ENCODE peak calls at places on chromosomes 5 and 9, in six cellular contexts. One of them, this sample, is unnamed.

GRCh38 chr9:104772707-104773106 is 8.8 kb downstream of the NIPSNAP3B start:
- ATAC-seq in HepG2: no peak
- ATAC-seq in A549: no peak
- ATAC-seq in GM12878: peak
- ATAC-seq in upper lobe of left lung: no peak
- ATAC-seq in K562: no peak
- ATAC-seq in this sample: no peak

GRCh38 chr5:89313804-89314588 is 431.0 kb upstream of the MEF2C start:
- ATAC-seq in K562: peak
- ATAC-seq in A549: no peak
- ATAC-seq in HepG2: no peak
- ATAC-seq in GM12878: peak
- ATAC-seq in upper lobe of left lung: peak
- ATAC-seq in this sample: no peak

GRCh38 chr5:141597394-141597793 is 21.4 kb downstream of the DIAPH1 start:
- ATAC-seq in GM12878: peak
- ATAC-seq in K562: peak
- ATAC-seq in HepG2: no peak
- ATAC-seq in A549: no peak
- ATAC-seq in upper lobe of left lung: peak
- ATAC-seq in this sample: no peak

GRCh38 chr5:65171645-65172044 is 310.1 kb downstream of the ADAMTS6 start:
- ATAC-seq in upper lobe of left lung: no peak
- ATAC-seq in HepG2: no peak
- ATAC-seq in K562: no peak
- ATAC-seq in GM12878: no peak
- ATAC-seq in A549: no peak
- ATAC-seq in this sample: no peak

GRCh38 chr5:124309241-124309977 is 437.0 kb downstream of the ZNF608 start:
- ATAC-seq in HepG2: no peak
- ATAC-seq in A549: no peak
- ATAC-seq in GM12878: no peak
- ATAC-seq in K562: no peak
- ATAC-seq in upper lobe of left lung: no peak
- ATAC-seq in this sample: no peak

GRCh38 chr9:109035684-109036423 is 22.6 kb upstream of the CTNNAL1 start:
- ATAC-seq in HepG2: peak
- ATAC-seq in upper lobe of left lung: peak
- ATAC-seq in GM12878: no peak
- ATAC-seq in K562: no peak
- ATAC-seq in A549: peak
- ATAC-seq in this sample: peak

GRCh38 chr5:92749943-92750342 is 831.1 kb downstream of the NR2F1-AS1 start:
- ATAC-seq in upper lobe of left lung: no peak
- ATAC-seq in A549: no peak
- ATAC-seq in GM12878: no peak
- ATAC-seq in HepG2: no peak
- ATAC-seq in K562: no peak
- ATAC-seq in this sample: no peak

GRCh38 chr5:10227396-10227795 is 22.3 kb downstream of the ATPSCKMT start:
- ATAC-seq in A549: no peak
- ATAC-seq in K562: no peak
- ATAC-seq in GM12878: no peak
- ATAC-seq in HepG2: no peak
- ATAC-seq in upper lobe of left lung: no peak
- ATAC-seq in this sample: no peak

GRCh38 chr5:53930457-53930856 is 370.0 kb downstream of the NDUFS4 start:
- ATAC-seq in K562: no peak
- ATAC-seq in A549: no peak
- ATAC-seq in upper lobe of left lung: no peak
- ATAC-seq in GM12878: no peak
- ATAC-seq in HepG2: no peak
- ATAC-seq in this sample: no peak

GRCh38 chr5:7849531-7850240 is 1.2 kb downstream of the CFAP90 start:
- ATAC-seq in upper lobe of left lung: peak
- ATAC-seq in HepG2: peak
- ATAC-seq in A549: peak
- ATAC-seq in GM12878: no peak
- ATAC-seq in K562: no peak
- ATAC-seq in this sample: no peak

GRCh38 chr5:158117467-158118165 is 258.7 kb upstream of the CLINT1 start:
- ATAC-seq in upper lobe of left lung: peak
- ATAC-seq in HepG2: no peak
- ATAC-seq in GM12878: no peak
- ATAC-seq in A549: no peak
- ATAC-seq in K562: no peak
- ATAC-seq in this sample: peak

GRCh38 chr9:131264231-131264630 is 12.1 kb downstream of the FAM78A start:
- ATAC-seq in HepG2: no peak
- ATAC-seq in upper lobe of left lung: no peak
- ATAC-seq in K562: peak
- ATAC-seq in A549: peak
- ATAC-seq in GM12878: no peak
- ATAC-seq in this sample: no peak

GRCh38 chr5:181149355-181149754 is 2.0 kb downstream of the OR2V2 start:
- ATAC-seq in GM12878: no peak
- ATAC-seq in upper lobe of left lung: no peak
- ATAC-seq in K562: no peak
- ATAC-seq in HepG2: no peak
- ATAC-seq in A549: no peak
- ATAC-seq in this sample: no peak

GRCh38 chr5:173878224-173878967 is 9.8 kb upstream of the CPEB4 start:
- ATAC-seq in HepG2: no peak
- ATAC-seq in GM12878: no peak
- ATAC-seq in upper lobe of left lung: no peak
- ATAC-seq in A549: no peak
- ATAC-seq in K562: peak
- ATAC-seq in this sample: no peak

GRCh38 chr9:8890695-8891094 is 1091.1 kb upstream of the DMAC1 start:
- ATAC-seq in HepG2: no peak
- ATAC-seq in upper lobe of left lung: no peak
- ATAC-seq in K562: no peak
- ATAC-seq in A549: no peak
- ATAC-seq in GM12878: no peak
- ATAC-seq in this sample: no peak

GRCh38 chr9:114968710-114969109 is 38.3 kb upstream of the TNFSF8 start:
- ATAC-seq in upper lobe of left lung: no peak
- ATAC-seq in HepG2: no peak
- ATAC-seq in GM12878: peak
- ATAC-seq in A549: no peak
- ATAC-seq in K562: no peak
- ATAC-seq in this sample: no peak

GRCh38 chr5:65811004-65811403 is 89.0 kb downstream of the NLN start:
- ATAC-seq in upper lobe of left lung: no peak
- ATAC-seq in HepG2: no peak
- ATAC-seq in A549: peak
- ATAC-seq in GM12878: no peak
- ATAC-seq in K562: no peak
- ATAC-seq in this sample: no peak

GRCh38 chr9:133585481-133586367 is 23.5 kb downstream of the FAM163B start:
- ATAC-seq in A549: no peak
- ATAC-seq in HepG2: no peak
- ATAC-seq in K562: no peak
- ATAC-seq in GM12878: no peak
- ATAC-seq in upper lobe of left lung: no peak
- ATAC-seq in this sample: no peak

GRCh38 chr5:31133488-31133887 is 60.0 kb upstream of the CDH6 start:
- ATAC-seq in upper lobe of left lung: no peak
- ATAC-seq in GM12878: no peak
- ATAC-seq in K562: no peak
- ATAC-seq in A549: no peak
- ATAC-seq in HepG2: no peak
- ATAC-seq in this sample: no peak

GRCh38 chr5:113427871-113428574 is 6.8 kb downstream of the TSSK1B start:
- ATAC-seq in A549: no peak
- ATAC-seq in HepG2: no peak
- ATAC-seq in K562: no peak
- ATAC-seq in upper lobe of left lung: no peak
- ATAC-seq in GM12878: no peak
- ATAC-seq in this sample: no peak

GRCh38 chr5:71830626-71831539 is 111.8 kb downstream of the CARTPT start:
- ATAC-seq in A549: peak
- ATAC-seq in HepG2: no peak
- ATAC-seq in upper lobe of left lung: no peak
- ATAC-seq in K562: no peak
- ATAC-seq in GM12878: no peak
- ATAC-seq in this sample: peak

GRCh38 chr5:92332039-92332438 is 948.9 kb upstream of the ARRDC3 start:
- ATAC-seq in K562: no peak
- ATAC-seq in GM12878: peak
- ATAC-seq in HepG2: no peak
- ATAC-seq in A549: no peak
- ATAC-seq in upper lobe of left lung: no peak
- ATAC-seq in this sample: no peak

GRCh38 chr5:147818290-147818689 is 13.2 kb downstream of the SPINK1 start:
- ATAC-seq in A549: peak
- ATAC-seq in GM12878: no peak
- ATAC-seq in HepG2: no peak
- ATAC-seq in K562: no peak
- ATAC-seq in upper lobe of left lung: peak
- ATAC-seq in this sample: no peak

GRCh38 chr5:14148890-14149671 is 5.9 kb downstream of the TRIO start:
- ATAC-seq in upper lobe of left lung: no peak
- ATAC-seq in GM12878: peak
- ATAC-seq in K562: no peak
- ATAC-seq in HepG2: peak
- ATAC-seq in A549: no peak
- ATAC-seq in this sample: no peak

GRCh38 chr5:14148483-14148882 is 5.3 kb downstream of the TRIO start:
- ATAC-seq in GM12878: no peak
- ATAC-seq in A549: no peak
- ATAC-seq in K562: no peak
- ATAC-seq in upper lobe of left lung: no peak
- ATAC-seq in HepG2: no peak
- ATAC-seq in this sample: no peak

GRCh38 chr5:14145356-14146334 is 2.5 kb downstream of the TRIO start:
- ATAC-seq in upper lobe of left lung: no peak
- ATAC-seq in K562: no peak
- ATAC-seq in HepG2: no peak
- ATAC-seq in A549: no peak
- ATAC-seq in GM12878: no peak
- ATAC-seq in this sample: no peak

GRCh38 chr5:14146725-14147124 is 3.6 kb downstream of the TRIO start:
- ATAC-seq in HepG2: no peak
- ATAC-seq in K562: no peak
- ATAC-seq in GM12878: no peak
- ATAC-seq in upper lobe of left lung: no peak
- ATAC-seq in A549: no peak
- ATAC-seq in this sample: no peak

GRCh38 chr5:14147210-14147609 is 4.1 kb downstream of the TRIO start:
- ATAC-seq in K562: no peak
- ATAC-seq in HepG2: no peak
- ATAC-seq in GM12878: no peak
- ATAC-seq in upper lobe of left lung: no peak
- ATAC-seq in A549: no peak
- ATAC-seq in this sample: no peak
- TF ChIP-seq EP300 in K562: no peak
- TF ChIP-seq EP300 in HepG2: no peak
- TF ChIP-seq EP300 in GM12878: no peak
- TF ChIP-seq EP300 in upper lobe of left lung: no peak
- TF ChIP-seq EP300 in A549: no peak
- TF ChIP-seq EP300 in this sample: no peak

DNA sequence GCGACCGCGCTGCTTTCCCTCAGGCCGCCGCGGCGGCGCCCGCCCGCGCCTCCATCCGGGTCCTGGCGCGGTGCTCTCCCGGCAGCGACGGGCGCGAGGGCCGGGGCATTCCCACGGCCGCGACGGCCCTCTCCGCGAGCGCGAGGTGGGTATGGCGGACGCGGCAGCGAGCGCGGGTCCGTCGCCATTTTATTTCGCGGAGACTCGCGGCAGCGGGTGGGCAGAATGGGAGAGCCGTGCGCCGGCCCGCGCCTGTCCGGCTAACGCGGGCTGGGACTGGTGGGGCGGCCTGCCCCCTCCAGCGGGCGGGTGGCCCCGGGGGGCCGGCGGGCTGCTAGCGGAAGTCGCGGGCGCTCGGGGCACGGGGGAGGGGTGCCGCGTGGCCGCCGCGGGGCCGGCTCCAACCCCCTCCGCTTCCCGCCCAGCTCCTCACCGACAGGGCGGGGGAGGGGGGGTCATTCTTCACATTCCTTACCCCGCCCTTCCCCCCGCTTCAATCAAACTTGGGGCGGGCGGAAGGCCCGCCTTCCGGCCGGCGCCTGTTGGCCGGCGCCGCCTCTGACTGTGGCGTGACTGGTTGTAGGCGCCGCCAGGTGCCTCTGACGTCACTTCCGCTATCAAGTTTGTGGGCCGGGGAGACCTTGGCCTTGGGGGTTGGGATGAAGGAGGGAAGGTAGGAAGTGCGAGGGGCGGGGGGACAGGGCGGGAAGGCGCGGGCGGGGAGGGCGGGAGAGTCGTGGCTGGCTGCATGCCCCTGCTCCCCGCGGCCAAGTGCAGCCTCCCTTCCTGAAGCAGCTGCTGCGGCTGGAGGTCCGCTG is 82.2 kb downstream of the PTPDC1 start:
- ATAC-seq in HepG2: peak
- ATAC-seq in A549: peak
- ATAC-seq in GM12878: peak
- ATAC-seq in K562: peak
- ATAC-seq in upper lobe of left lung: peak
- ATAC-seq in this sample: peak
- H3K4me3 ChIP-seq in HepG2: peak
- H3K4me3 ChIP-seq in A549: peak
- H3K4me3 ChIP-seq in GM12878: peak
- H3K4me3 ChIP-seq in K562: peak
- H3K4me3 ChIP-seq in upper lobe of left lung: peak
- H3K4me3 ChIP-seq in this sample: peak

GRCh38 chr5:149833116-149833827 is 103.2 kb downstream of the PPARGC1B start:
- ATAC-seq in HepG2: no peak
- ATAC-seq in upper lobe of left lung: no peak
- ATAC-seq in GM12878: no peak
- ATAC-seq in A549: no peak
- ATAC-seq in K562: no peak
- ATAC-seq in this sample: no peak
- TF ChIP-seq EP300 in HepG2: no peak
- TF ChIP-seq EP300 in upper lobe of left lung: no peak
- TF ChIP-seq EP300 in GM12878: no peak
- TF ChIP-seq EP300 in A549: no peak
- TF ChIP-seq EP300 in K562: no peak
- TF ChIP-seq EP300 in this sample: no peak

GRCh38 chr5:39423331-39423751 is 1.4 kb downstream of the DAB2 start:
- ATAC-seq in A549: no peak
- ATAC-seq in GM12878: no peak
- ATAC-seq in K562: peak
- ATAC-seq in HepG2: no peak
- ATAC-seq in upper lobe of left lung: no peak
- ATAC-seq in this sample: no peak
- H3K4me3 ChIP-seq in A549: peak
- H3K4me3 ChIP-seq in GM12878: no peak
- H3K4me3 ChIP-seq in K562: peak
- H3K4me3 ChIP-seq in HepG2: peak
- H3K4me3 ChIP-seq in upper lobe of left lung: peak
- H3K4me3 ChIP-seq in this sample: peak

This sample was measured in gastroesophageal sphincter.